ENCODE peak calls at places on chromosomes 16 and 17, in four cellular contexts. One of them, this sample, is unnamed.

GRCh38 chr17:64091116-64091515 is 38.8 kb downstream of the ERN1 start:
- DNase-seq in lung: no peak
- DNase-seq in keratinocyte: no peak
- DNase-seq in heart right ventricle: no peak
- DNase-seq in this sample: no peak

GRCh38 chr17:17681744-17682292 is 560 bp downstream of the RAI1 start:
- DNase-seq in lung: no peak
- DNase-seq in keratinocyte: no peak
- DNase-seq in heart right ventricle: peak
- DNase-seq in this sample: no peak

GRCh38 chr17:6138761-6139446 is 68.7 kb downstream of the WSCD1 start:
- DNase-seq in lung: no peak
- DNase-seq in keratinocyte: no peak
- DNase-seq in heart right ventricle: no peak
- DNase-seq in this sample: no peak

GRCh38 chr16:24896439-24896838 is 50.7 kb downstream of the SLC5A11 start:
- DNase-seq in lung: no peak
- DNase-seq in keratinocyte: no peak
- DNase-seq in heart right ventricle: no peak
- DNase-seq in this sample: no peak

GRCh38 chr16:10981697-10982216 is 37.4 kb downstream of the CLEC16A start:
- DNase-seq in lung: no peak
- DNase-seq in keratinocyte: no peak
- DNase-seq in heart right ventricle: no peak
- DNase-seq in this sample: no peak

GRCh38 chr17:40474419-40475002 is 26.9 kb downstream of the TNS4 start:
- DNase-seq in lung: no peak
- DNase-seq in keratinocyte: peak
- DNase-seq in heart right ventricle: no peak
- DNase-seq in this sample: no peak

GRCh38 chr16:84485255-84486010 is 19.0 kb downstream of the MEAK7 start:
- DNase-seq in lung: peak
- DNase-seq in keratinocyte: no peak
- DNase-seq in heart right ventricle: no peak
- DNase-seq in this sample: no peak

GRCh38 chr17:61009619-61010018 is 332.0 kb downstream of the BCAS3 start:
- DNase-seq in lung: no peak
- DNase-seq in keratinocyte: no peak
- DNase-seq in heart right ventricle: peak
- DNase-seq in this sample: no peak

GRCh38 chr16:11240636-11241473 is 15.1 kb downstream of the SOCS1 start:
- DNase-seq in lung: no peak
- DNase-seq in keratinocyte: no peak
- DNase-seq in heart right ventricle: peak
- DNase-seq in this sample: no peak

GRCh38 chr16:17227278-17227677 is 243.5 kb downstream of the XYLT1 start:
- DNase-seq in lung: no peak
- DNase-seq in keratinocyte: peak
- DNase-seq in heart right ventricle: no peak
- DNase-seq in this sample: no peak
- TF ChIP-seq CTCF in lung: no peak
- TF ChIP-seq CTCF in keratinocyte: peak
- TF ChIP-seq CTCF in heart right ventricle: no peak
- TF ChIP-seq CTCF in this sample: no peak

GRCh38 chr16:13956635-13957196 is 36.8 kb downstream of the ERCC4 start:
- DNase-seq in lung: no peak
- DNase-seq in keratinocyte: no peak
- DNase-seq in heart right ventricle: no peak
- DNase-seq in this sample: no peak
- H3K4me3 ChIP-seq in lung: no peak
- H3K4me3 ChIP-seq in keratinocyte: peak
- H3K4me3 ChIP-seq in heart right ventricle: peak
- H3K4me3 ChIP-seq in this sample: peak

GRCh38 chr17:82679586-82680465 is 18.7 kb downstream of the RAB40B start:
- DNase-seq in lung: no peak
- DNase-seq in keratinocyte: no peak
- DNase-seq in heart right ventricle: no peak
- DNase-seq in this sample: no peak
- TF ChIP-seq CTCF in lung: no peak
- TF ChIP-seq CTCF in keratinocyte: no peak
- TF ChIP-seq CTCF in heart right ventricle: no peak
- TF ChIP-seq CTCF in this sample: no peak

DNA sequence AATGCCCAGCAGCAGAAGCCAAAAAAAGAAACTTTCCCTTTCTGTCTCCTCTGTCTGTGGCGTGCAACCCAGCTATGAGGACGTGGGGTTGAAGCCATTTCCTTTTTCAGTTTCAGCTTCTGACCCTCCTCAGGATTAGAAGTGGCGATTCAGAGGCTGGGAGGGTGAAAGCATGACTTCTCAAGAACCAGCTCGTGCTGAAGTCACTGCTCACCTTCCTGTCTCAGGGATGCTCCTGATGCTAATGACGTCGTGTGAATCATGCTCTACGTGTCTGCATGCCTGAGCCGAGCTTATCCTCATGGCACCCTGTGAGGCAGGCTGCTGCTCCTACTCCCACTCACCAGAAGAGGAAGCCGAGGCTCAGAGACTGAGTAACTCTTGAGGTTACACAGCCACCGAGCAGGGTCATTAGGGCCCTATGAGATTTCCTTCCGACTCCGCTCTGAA is 5.7 kb upstream of the LPO start:
- DNase-seq in lung: no peak
- DNase-seq in keratinocyte: peak
- DNase-seq in heart right ventricle: no peak
- DNase-seq in this sample: no peak
- H3K4me3 ChIP-seq in lung: no peak
- H3K4me3 ChIP-seq in keratinocyte: no peak
- H3K4me3 ChIP-seq in heart right ventricle: no peak
- H3K4me3 ChIP-seq in this sample: no peak

DNA sequence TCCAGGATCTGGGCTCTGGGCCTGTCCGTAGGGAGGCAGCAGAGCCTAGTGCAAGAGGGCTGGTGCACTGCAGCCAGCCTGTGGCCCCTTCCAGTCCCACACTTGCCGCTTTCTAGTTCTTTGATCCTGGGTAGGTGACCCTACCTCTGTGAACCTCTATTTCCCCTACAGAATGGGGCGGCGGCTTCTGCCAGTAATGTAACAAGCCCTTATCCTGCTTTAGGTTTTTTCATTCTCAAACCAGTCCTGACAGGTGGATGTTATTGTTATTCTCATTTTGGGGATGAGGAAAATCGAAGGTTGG is 744 bp downstream of the E4F1 start:
- DNase-seq in lung: no peak
- DNase-seq in keratinocyte: no peak
- DNase-seq in heart right ventricle: no peak
- DNase-seq in this sample: no peak
- TF ChIP-seq CTCF in lung: no peak
- TF ChIP-seq CTCF in keratinocyte: peak
- TF ChIP-seq CTCF in heart right ventricle: no peak
- TF ChIP-seq CTCF in this sample: no peak

GRCh38 chr16:29972500-29972899 is 1.2 kb upstream of the TAOK2 start:
- DNase-seq in lung: no peak
- DNase-seq in keratinocyte: no peak
- DNase-seq in heart right ventricle: no peak
- DNase-seq in this sample: no peak

GRCh38 chr16:29974291-29975133 is 844 bp downstream of the TAOK2 start:
- DNase-seq in lung: no peak
- DNase-seq in keratinocyte: no peak
- DNase-seq in heart right ventricle: peak
- DNase-seq in this sample: no peak

GRCh38 chr16:29973384-29974246 is at the start of gene TAOK2:
- DNase-seq in lung: peak
- DNase-seq in keratinocyte: peak
- DNase-seq in heart right ventricle: peak
- DNase-seq in this sample: peak

GRCh38 chr16:29971304-29971703 is 2.4 kb upstream of the TAOK2 start:
- DNase-seq in lung: no peak
- DNase-seq in keratinocyte: no peak
- DNase-seq in heart right ventricle: no peak
- DNase-seq in this sample: no peak

GRCh38 chr16:29972992-29973383 is 680 bp upstream of the TAOK2 start:
- DNase-seq in lung: no peak
- DNase-seq in keratinocyte: no peak
- DNase-seq in heart right ventricle: no peak
- DNase-seq in this sample: no peak
- H3K4me3 ChIP-seq in lung: no peak
- H3K4me3 ChIP-seq in keratinocyte: no peak
- H3K4me3 ChIP-seq in heart right ventricle: peak
- H3K4me3 ChIP-seq in this sample: peak

GRCh38 chr16:48901712-48902374 is 291.9 kb upstream of the N4BP1 start:
- DNase-seq in lung: no peak
- DNase-seq in keratinocyte: no peak
- DNase-seq in heart right ventricle: no peak
- DNase-seq in this sample: no peak
- TF ChIP-seq CTCF in lung: no peak
- TF ChIP-seq CTCF in keratinocyte: peak
- TF ChIP-seq CTCF in heart right ventricle: no peak
- TF ChIP-seq CTCF in this sample: no peak

GRCh38 chr17:19986941-19987714 is 9.5 kb upstream of the AKAP10 start:
- DNase-seq in lung: no peak
- DNase-seq in keratinocyte: no peak
- DNase-seq in heart right ventricle: no peak
- DNase-seq in this sample: no peak

GRCh38 chr17:19992803-19993713 is 15.4 kb upstream of the AKAP10 start:
- DNase-seq in lung: peak
- DNase-seq in keratinocyte: peak
- DNase-seq in heart right ventricle: peak
- DNase-seq in this sample: peak

GRCh38 chr17:19996086-19996485 is 13.1 kb upstream of the SPECC1 start:
- DNase-seq in lung: no peak
- DNase-seq in keratinocyte: no peak
- DNase-seq in heart right ventricle: no peak
- DNase-seq in this sample: no peak

GRCh38 chr17:19987897-19988296 is 10.3 kb upstream of the AKAP10 start:
- DNase-seq in lung: no peak
- DNase-seq in keratinocyte: no peak
- DNase-seq in heart right ventricle: no peak
- DNase-seq in this sample: no peak

DNA sequence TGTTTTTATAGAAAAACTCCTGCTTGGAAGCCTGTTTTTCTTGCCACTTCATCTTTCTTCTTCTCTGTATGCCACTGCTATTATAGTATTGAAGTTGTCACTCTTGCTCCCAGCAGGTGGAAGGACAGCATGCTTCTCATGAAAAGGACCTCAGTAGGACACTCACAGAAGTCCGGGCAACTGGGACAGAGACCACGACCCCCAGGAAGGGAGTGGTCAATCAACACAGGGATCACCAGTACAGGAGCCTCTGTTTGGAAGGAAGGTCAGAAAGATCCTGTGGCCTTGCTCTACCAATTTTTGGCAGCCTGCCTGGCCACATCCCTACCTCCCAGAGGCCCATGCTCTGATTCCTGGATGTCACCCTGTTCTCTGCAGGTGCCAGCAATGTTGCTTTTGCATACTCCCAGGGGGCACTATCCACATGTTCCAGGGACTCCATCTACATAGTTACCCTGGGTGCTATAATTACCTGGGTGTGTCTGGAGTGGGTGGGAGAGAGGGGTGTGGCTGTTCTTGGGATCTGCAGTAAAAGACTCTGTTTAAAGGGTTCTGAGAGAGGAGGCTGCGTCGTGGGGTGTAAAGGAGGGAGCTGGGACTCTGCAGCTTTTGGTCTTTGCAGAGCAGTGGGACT is 13.7 kb upstream of the AKAP10 start:
- DNase-seq in lung: no peak
- DNase-seq in keratinocyte: no peak
- DNase-seq in heart right ventricle: no peak
- DNase-seq in this sample: no peak
- H3K4me3 ChIP-seq in lung: no peak
- H3K4me3 ChIP-seq in keratinocyte: no peak
- H3K4me3 ChIP-seq in heart right ventricle: no peak
- H3K4me3 ChIP-seq in this sample: no peak

This sample was measured in esophagus muscularis mucosa.